ENCODE peak calls at places on chromosomes 7 and 10, in four cellular contexts. E is IMR-90, K is heart right ventricle, D is fibroblast of lung. G is an unnamed sample.

GRCh38 chr7:101631224-101631714 is 2.2 kb upstream of the MYL10 start:
- DNase-seq in E (no peak), K (no peak), D (no peak), G (peak)

GRCh38 chr7:157299613-157300405 is 37.0 kb upstream of the DNAJB6 start:
- DNase-seq in E (no peak), K (no peak), D (no peak), G (no peak)

GRCh38 chr7:6107924-6108323 is 76.7 kb downstream of the ANKRD61 start:
- DNase-seq in E (no peak), K (no peak), D (no peak), G (no peak)

GRCh38 chr7:28685660-28686417 is 272.3 kb downstream of the TRIL start:
- DNase-seq in E (peak), K (peak), D (peak), G (peak)

GRCh38 chr10:70355234-70356021 is 27.0 kb downstream of the LRRC20 start:
- DNase-seq in E (no peak), K (no peak), D (peak), G (no peak)

GRCh38 chr7:32481921-32482320 is 8.3 kb downstream of the LSM5 start:
- DNase-seq in E (no peak), K (no peak), D (no peak), G (no peak)

GRCh38 chr10:91073301-91073780 is 147.1 kb upstream of the PCGF5 start:
- DNase-seq in E (no peak), K (no peak), D (no peak), G (no peak)

GRCh38 chr7:21367081-21367480 is 60.8 kb upstream of the SP4 start:
- DNase-seq in E (no peak), K (no peak), D (no peak), G (no peak)

GRCh38 chr7:70657989-70658578 is 473.9 kb upstream of the GALNT17 start:
- DNase-seq in E (no peak), K (no peak), D (no peak), G (no peak)

GRCh38 chr7:156064921-156065386 is 252.7 kb upstream of the SHH start:
- DNase-seq in E (peak), K (no peak), D (peak), G (peak)

GRCh38 chr7:110813986-110814385 is 276.9 kb upstream of the LRRN3 start:
- DNase-seq in E (no peak), K (no peak), D (no peak), G (no peak)

GRCh38 chr10:55001422-55001821 is 200.4 kb upstream of the PCDH15 start:
- DNase-seq in E (no peak), K (no peak), D (no peak), G (no peak)

GRCh38 chr7:94222516-94222915 is 172.2 kb upstream of the COL1A2 start:
- DNase-seq in E (no peak), K (no peak), D (peak), G (no peak)

GRCh38 chr7:94228678-94229077 is 166.0 kb upstream of the COL1A2 start:
- DNase-seq in E (peak), K (no peak), D (no peak), G (peak)

GRCh38 chr7:94228223-94228622 is 166.5 kb upstream of the COL1A2 start:
- DNase-seq in E (no peak), K (no peak), D (no peak), G (no peak)

DNA sequence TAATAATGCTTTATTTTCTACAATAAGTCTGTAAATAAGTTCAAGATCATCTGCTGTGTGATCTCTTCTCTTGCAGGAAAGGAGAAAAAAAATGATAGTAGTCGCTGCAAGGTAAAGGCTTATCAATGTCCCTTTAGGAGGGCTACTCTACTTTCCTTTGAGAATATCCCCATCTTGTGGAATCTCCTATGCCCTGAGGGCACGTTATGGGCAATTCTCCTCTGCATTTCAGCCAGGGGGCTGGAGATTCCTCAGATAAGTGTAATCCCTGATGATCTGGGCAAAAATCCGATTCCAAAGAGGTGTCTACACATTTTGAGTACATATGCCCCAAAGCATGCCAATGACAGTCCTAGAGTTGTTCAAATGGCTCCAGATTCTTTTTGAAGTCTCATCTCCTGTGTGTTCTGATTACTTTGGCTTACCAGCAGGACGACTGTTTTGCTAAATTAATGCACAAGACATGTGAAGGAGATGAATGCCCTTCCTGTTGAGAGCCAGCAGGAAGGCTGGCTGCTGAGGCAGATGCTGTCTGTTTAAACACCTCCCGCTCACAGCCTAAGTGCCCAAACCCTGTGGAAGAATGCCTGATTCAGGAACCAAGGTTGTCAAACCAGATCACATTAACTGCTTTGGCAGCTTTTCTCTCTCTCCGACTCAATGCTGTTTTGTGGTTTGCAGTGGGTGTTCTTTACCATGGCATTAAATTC is 171.2 kb upstream of the COL1A2 start:
- DNase-seq in E (peak), K (no peak), D (peak), G (peak)
- TF ChIP-seq CTCF in E (peak), K (peak), D (peak), G (peak)

DNA sequence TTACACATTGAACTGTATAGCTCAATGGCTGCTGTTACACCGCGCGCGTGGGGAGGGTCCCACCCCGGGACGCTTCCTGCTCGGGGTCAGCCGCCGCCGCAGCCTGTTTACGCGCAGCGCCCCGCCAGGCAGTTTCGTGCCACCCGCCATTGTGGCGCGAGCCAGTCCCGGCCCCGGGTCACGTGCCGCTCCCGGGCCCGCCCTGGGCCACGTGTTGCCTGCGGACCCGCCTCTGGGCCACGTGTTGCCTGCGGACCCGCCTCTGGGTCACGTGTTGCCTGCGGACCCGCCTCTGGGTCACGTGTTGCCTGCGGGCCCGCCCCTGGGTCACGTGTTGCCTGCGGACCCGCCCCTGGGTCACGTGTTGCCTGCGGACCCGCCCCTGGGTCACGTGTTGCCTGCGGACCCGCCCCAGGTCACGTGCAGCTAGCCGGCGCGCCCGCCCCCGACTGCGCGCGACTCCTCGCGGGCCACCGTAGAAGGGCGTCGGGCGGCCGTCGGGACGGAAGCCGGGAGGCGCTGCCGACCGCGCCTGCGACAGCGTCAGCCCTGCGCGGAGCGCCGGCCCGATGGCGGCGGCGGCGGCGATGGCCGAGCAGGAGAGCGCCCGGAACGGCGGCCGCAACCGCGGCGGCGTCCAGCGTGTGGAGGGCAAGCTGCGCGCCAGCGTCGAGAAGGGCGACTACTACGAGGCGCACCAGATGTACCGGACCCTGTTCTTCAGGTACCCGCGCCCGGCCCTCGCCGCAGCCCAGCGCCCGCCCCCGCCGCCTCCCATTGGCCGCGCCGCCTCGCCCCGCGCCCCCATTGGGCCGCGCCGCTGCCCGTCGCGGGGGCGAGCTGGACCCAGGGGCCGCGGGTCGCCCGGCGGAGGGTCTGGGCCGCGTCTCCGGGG is at the start of gene GET4:
- DNase-seq in E (peak), K (peak), D (peak), G (peak)
- TF ChIP-seq CTCF in E (peak), K (peak), D (peak), G (peak)

DNA sequence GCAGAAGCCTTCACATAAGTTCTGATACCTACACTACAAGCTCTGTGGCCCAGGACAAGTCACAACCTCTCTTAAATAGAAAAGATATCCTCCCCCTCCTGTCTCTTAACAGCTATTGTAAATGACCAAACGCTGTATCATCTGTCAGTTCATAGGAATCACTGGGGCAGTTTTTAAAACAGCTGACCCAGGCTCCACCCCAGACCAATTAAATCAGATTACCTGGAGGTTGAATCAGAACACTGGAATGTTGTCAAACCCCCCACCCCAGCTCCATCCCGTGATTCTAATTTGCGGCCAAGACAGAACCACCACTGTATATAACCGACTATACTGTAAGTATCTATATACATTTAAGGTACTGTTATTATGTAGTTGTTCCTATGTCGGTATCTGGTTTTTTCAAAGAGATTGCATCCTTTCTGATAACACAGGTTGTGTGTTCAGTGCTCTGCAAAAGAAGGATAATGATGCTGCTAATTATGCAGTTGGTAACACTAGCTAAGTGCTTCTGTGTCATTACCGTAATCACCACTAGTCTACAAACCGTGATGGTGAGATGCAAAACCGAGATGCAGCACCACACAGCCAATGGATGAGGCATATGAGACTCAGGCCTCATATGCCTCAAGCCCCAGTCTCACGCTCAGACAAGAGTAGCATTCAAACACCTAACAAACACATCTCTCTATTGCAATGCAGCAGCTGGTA is 47.4 kb downstream of the TNS3 start:
- DNase-seq in E (no peak), K (no peak), D (no peak), G (no peak)
- TF ChIP-seq CTCF in E (no peak), K (no peak), D (peak), G (peak)

GRCh38 chr10:76675561-76675950 is 962.1 kb downstream of the KCNMA1 start:
- DNase-seq in E (no peak), K (peak), D (no peak), G (no peak)

DNA sequence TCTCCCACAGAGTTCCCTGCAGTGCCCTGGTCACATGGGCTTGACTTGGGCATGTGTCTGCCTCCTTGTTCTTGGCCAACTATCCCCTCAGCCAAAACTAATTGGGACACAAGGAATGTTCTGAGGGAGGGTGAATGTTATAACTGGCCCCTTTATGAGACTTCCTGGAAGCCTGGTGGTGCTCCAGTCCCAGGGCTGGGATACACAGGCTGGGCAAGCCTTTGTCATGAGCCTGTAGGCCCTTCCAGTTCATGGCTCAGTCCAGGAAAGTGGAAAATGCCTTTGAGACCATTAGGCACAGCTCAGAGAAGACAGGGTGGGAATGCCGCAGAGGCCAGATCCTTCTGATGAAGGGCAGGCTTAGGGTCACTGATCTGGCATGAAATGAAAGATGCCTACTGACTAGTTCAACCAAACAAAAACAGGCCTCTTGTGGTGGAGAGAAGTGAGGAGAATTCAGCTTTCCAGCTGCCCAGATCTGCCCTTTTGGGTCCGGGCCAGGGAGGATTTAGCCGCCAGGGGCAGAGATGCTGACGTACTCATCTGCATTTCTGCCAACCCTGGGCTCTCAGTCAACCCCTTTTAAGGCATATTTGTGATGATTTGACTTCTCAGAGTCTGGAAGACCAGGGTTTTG is 961.5 kb downstream of the KCNMA1 start:
- DNase-seq in E (no peak), K (peak), D (peak), G (peak)
- TF ChIP-seq CTCF in E (no peak), K (no peak), D (no peak), G (no peak)

GRCh38 chr10:57844387-57844998 is 423.2 kb downstream of the IPMK start:
- DNase-seq in E (no peak), K (no peak), D (no peak), G (no peak)

GRCh38 chr10:57846307-57847065 is 421.2 kb downstream of the IPMK start:
- DNase-seq in E (no peak), K (no peak), D (no peak), G (no peak)

DNA sequence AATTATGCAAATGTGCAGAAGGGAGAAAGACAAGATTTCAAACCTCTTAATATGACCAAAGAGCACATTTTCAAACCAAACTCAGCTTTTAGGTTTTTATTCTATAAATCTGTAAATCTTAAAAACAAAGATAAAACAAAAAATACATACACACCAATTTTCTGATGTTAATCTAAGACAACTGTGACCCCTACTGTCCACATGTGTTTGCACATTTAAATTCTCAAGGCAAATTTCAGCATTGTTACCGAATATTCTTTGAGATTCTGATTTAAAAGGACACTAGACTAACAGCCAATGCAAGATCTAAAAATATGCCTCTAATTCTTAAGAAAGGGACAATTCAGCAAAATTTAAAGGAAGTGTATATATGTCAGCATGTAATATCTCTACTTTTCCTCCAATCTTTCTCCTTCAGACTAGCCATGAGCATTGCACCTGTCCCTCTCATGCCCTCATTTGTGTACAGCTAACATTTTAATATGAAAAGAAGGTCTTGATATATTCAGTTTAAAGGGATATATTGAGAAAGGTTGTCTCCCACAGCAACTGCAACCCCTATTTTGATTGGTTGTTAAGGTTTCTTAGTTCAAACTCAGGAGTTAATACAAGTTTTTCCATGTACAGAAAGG is 417.9 kb downstream of the IPMK start:
- DNase-seq in E (peak), K (no peak), D (peak), G (peak)
- TF ChIP-seq CTCF in E (peak), K (no peak), D (peak), G (peak)

G was measured in astrocyte of the spinal cord.